ENCODE peak calls at places on chromosomes 6 and 20, in eight cellular contexts. One of them, this sample, is unnamed.
A peak's percentile ranks its signal among the peaks of the same experiment; 100 is the strongest.

GRCh38 chr6:156943167-156943566 is 166.0 kb downstream of the ARID1B start:
- DNase-seq in transverse colon: no peak
- DNase-seq in tibial nerve: no peak
- DNase-seq in esophagus squamous epithelium: no peak
- DNase-seq in K562: no peak
- DNase-seq in ovary: no peak
- DNase-seq in sigmoid colon: no peak
- DNase-seq in prostate gland: no peak
- DNase-seq in this sample: no peak

GRCh38 chr6:170575250-170575649 is 9.2 kb downstream of the PDCD2 start:
- DNase-seq in transverse colon: no peak
- DNase-seq in tibial nerve: no peak
- DNase-seq in esophagus squamous epithelium: no peak
- DNase-seq in K562: peak; percentile 39
- DNase-seq in ovary: no peak
- DNase-seq in sigmoid colon: no peak
- DNase-seq in prostate gland: no peak
- DNase-seq in this sample: peak; percentile 16

GRCh38 chr6:37522836-37523235 is 23.1 kb upstream of the CCDC167 start:
- DNase-seq in transverse colon: no peak
- DNase-seq in tibial nerve: no peak
- DNase-seq in esophagus squamous epithelium: no peak
- DNase-seq in K562: no peak
- DNase-seq in ovary: no peak
- DNase-seq in sigmoid colon: no peak
- DNase-seq in prostate gland: no peak
- DNase-seq in this sample: no peak

GRCh38 chr6:2158596-2159271 is 86.7 kb downstream of the GMDS start:
- DNase-seq in transverse colon: no peak
- DNase-seq in tibial nerve: no peak
- DNase-seq in esophagus squamous epithelium: no peak
- DNase-seq in K562: peak; percentile 75
- DNase-seq in ovary: no peak
- DNase-seq in sigmoid colon: no peak
- DNase-seq in prostate gland: no peak
- DNase-seq in this sample: peak; percentile 51

GRCh38 chr6:40763001-40763400 is 175.8 kb upstream of the LRFN2 start:
- DNase-seq in transverse colon: peak; percentile 68
- DNase-seq in tibial nerve: no peak
- DNase-seq in esophagus squamous epithelium: no peak
- DNase-seq in K562: no peak
- DNase-seq in ovary: no peak
- DNase-seq in sigmoid colon: no peak
- DNase-seq in prostate gland: no peak
- DNase-seq in this sample: no peak

GRCh38 chr6:131911951-131912350 is 39.2 kb downstream of the CCN2 start:
- DNase-seq in transverse colon: no peak
- DNase-seq in tibial nerve: no peak
- DNase-seq in esophagus squamous epithelium: no peak
- DNase-seq in K562: no peak
- DNase-seq in ovary: no peak
- DNase-seq in sigmoid colon: no peak
- DNase-seq in prostate gland: no peak
- DNase-seq in this sample: no peak

GRCh38 chr20:9555781-9556180 is 41.4 kb downstream of the LAMP5 start:
- DNase-seq in transverse colon: no peak
- DNase-seq in tibial nerve: no peak
- DNase-seq in esophagus squamous epithelium: no peak
- DNase-seq in K562: no peak
- DNase-seq in ovary: no peak
- DNase-seq in sigmoid colon: no peak
- DNase-seq in prostate gland: no peak
- DNase-seq in this sample: no peak

GRCh38 chr20:18637296-18637695 is 49.4 kb downstream of the DTD1 start:
- DNase-seq in transverse colon: no peak
- DNase-seq in tibial nerve: no peak
- DNase-seq in esophagus squamous epithelium: no peak
- DNase-seq in K562: no peak
- DNase-seq in ovary: no peak
- DNase-seq in sigmoid colon: no peak
- DNase-seq in prostate gland: no peak
- DNase-seq in this sample: no peak

GRCh38 chr20:48224531-48224930 is 439.2 kb upstream of the SULF2 start:
- DNase-seq in transverse colon: no peak
- DNase-seq in tibial nerve: no peak
- DNase-seq in esophagus squamous epithelium: no peak
- DNase-seq in K562: no peak
- DNase-seq in ovary: no peak
- DNase-seq in sigmoid colon: no peak
- DNase-seq in prostate gland: no peak
- DNase-seq in this sample: no peak

GRCh38 chr6:169188051-169188863 is 65.4 kb downstream of the THBS2 start:
- DNase-seq in transverse colon: no peak
- DNase-seq in tibial nerve: no peak
- DNase-seq in esophagus squamous epithelium: no peak
- DNase-seq in K562: no peak
- DNase-seq in ovary: no peak
- DNase-seq in sigmoid colon: no peak
- DNase-seq in prostate gland: no peak
- DNase-seq in this sample: no peak

GRCh38 chr6:37258405-37258704 is 411 bp upstream of the TMEM217 start:
- DNase-seq in transverse colon: no peak
- DNase-seq in tibial nerve: no peak
- DNase-seq in esophagus squamous epithelium: no peak
- DNase-seq in K562: no peak
- DNase-seq in ovary: no peak
- DNase-seq in sigmoid colon: no peak
- DNase-seq in prostate gland: no peak
- DNase-seq in this sample: no peak

GRCh38 chr20:7693761-7694160 is 246.5 kb downstream of the HAO1 start:
- DNase-seq in transverse colon: no peak
- DNase-seq in tibial nerve: no peak
- DNase-seq in esophagus squamous epithelium: no peak
- DNase-seq in K562: no peak
- DNase-seq in ovary: no peak
- DNase-seq in sigmoid colon: no peak
- DNase-seq in prostate gland: no peak
- DNase-seq in this sample: no peak

GRCh38 chr6:36242161-36242560 is 27.7 kb upstream of the PNPLA1 start:
- DNase-seq in transverse colon: no peak
- DNase-seq in tibial nerve: no peak
- DNase-seq in esophagus squamous epithelium: no peak
- DNase-seq in K562: no peak
- DNase-seq in ovary: no peak
- DNase-seq in sigmoid colon: no peak
- DNase-seq in prostate gland: no peak
- DNase-seq in this sample: no peak

GRCh38 chr6:143556529-143556928 is 45.0 kb upstream of the FUCA2 start:
- DNase-seq in transverse colon: no peak
- DNase-seq in tibial nerve: no peak
- DNase-seq in esophagus squamous epithelium: no peak
- DNase-seq in K562: no peak
- DNase-seq in ovary: no peak
- DNase-seq in sigmoid colon: no peak
- DNase-seq in prostate gland: no peak
- DNase-seq in this sample: no peak

GRCh38 chr20:62752671-62753501 is 43.4 kb upstream of the MRGBP start:
- DNase-seq in transverse colon: no peak
- DNase-seq in tibial nerve: no peak
- DNase-seq in esophagus squamous epithelium: no peak
- DNase-seq in K562: no peak
- DNase-seq in ovary: no peak
- DNase-seq in sigmoid colon: no peak
- DNase-seq in prostate gland: no peak
- DNase-seq in this sample: no peak

GRCh38 chr20:1323256-1323655 is 5.7 kb downstream of the SDCBP2 start:
- DNase-seq in transverse colon: no peak
- DNase-seq in tibial nerve: no peak
- DNase-seq in esophagus squamous epithelium: no peak
- DNase-seq in K562: no peak
- DNase-seq in ovary: no peak
- DNase-seq in sigmoid colon: peak; percentile 42
- DNase-seq in prostate gland: no peak
- DNase-seq in this sample: no peak

GRCh38 chr6:56521454-56521853 is 121.2 kb downstream of the DST start:
- DNase-seq in transverse colon: no peak
- DNase-seq in tibial nerve: no peak
- DNase-seq in esophagus squamous epithelium: no peak
- DNase-seq in K562: no peak
- DNase-seq in ovary: no peak
- DNase-seq in sigmoid colon: no peak
- DNase-seq in prostate gland: no peak
- DNase-seq in this sample: no peak

GRCh38 chr6:81515562-81516453 is 236.7 kb downstream of the TENT5A start:
- DNase-seq in transverse colon: no peak
- DNase-seq in tibial nerve: no peak
- DNase-seq in esophagus squamous epithelium: no peak
- DNase-seq in K562: no peak
- DNase-seq in ovary: no peak
- DNase-seq in sigmoid colon: no peak
- DNase-seq in prostate gland: no peak
- DNase-seq in this sample: no peak

GRCh38 chr20:5072756-5073153 is 47.0 kb downstream of the PCNA start:
- DNase-seq in transverse colon: no peak
- DNase-seq in tibial nerve: no peak
- DNase-seq in esophagus squamous epithelium: no peak
- DNase-seq in K562: no peak
- DNase-seq in ovary: no peak
- DNase-seq in sigmoid colon: no peak
- DNase-seq in prostate gland: no peak
- DNase-seq in this sample: no peak

GRCh38 chr20:5070081-5070480 is 49.7 kb downstream of the PCNA start:
- DNase-seq in transverse colon: no peak
- DNase-seq in tibial nerve: no peak
- DNase-seq in esophagus squamous epithelium: no peak
- DNase-seq in K562: no peak
- DNase-seq in ovary: no peak
- DNase-seq in sigmoid colon: no peak
- DNase-seq in prostate gland: no peak
- DNase-seq in this sample: no peak

GRCh38 chr20:5074050-5074674 is 45.6 kb downstream of the PCNA start:
- DNase-seq in transverse colon: no peak
- DNase-seq in tibial nerve: no peak
- DNase-seq in esophagus squamous epithelium: no peak
- DNase-seq in K562: no peak
- DNase-seq in ovary: no peak
- DNase-seq in sigmoid colon: no peak
- DNase-seq in prostate gland: no peak
- DNase-seq in this sample: no peak

GRCh38 chr20:5070570-5070969 is 49.2 kb downstream of the PCNA start:
- DNase-seq in transverse colon: no peak
- DNase-seq in tibial nerve: no peak
- DNase-seq in esophagus squamous epithelium: no peak
- DNase-seq in K562: no peak
- DNase-seq in ovary: no peak
- DNase-seq in sigmoid colon: no peak
- DNase-seq in prostate gland: no peak
- DNase-seq in this sample: no peak

GRCh38 chr20:5073154-5074049 is 46.4 kb downstream of the PCNA start:
- DNase-seq in transverse colon: peak; percentile 93
- DNase-seq in tibial nerve: peak; percentile 84
- DNase-seq in esophagus squamous epithelium: no peak
- DNase-seq in K562: no peak
- DNase-seq in ovary: peak; percentile 74
- DNase-seq in sigmoid colon: peak; percentile 91
- DNase-seq in prostate gland: peak; percentile 96
- DNase-seq in this sample: peak; percentile 48
- TF ChIP-seq POLR2A in transverse colon: no peak
- TF ChIP-seq POLR2A in tibial nerve: no peak
- TF ChIP-seq POLR2A in esophagus squamous epithelium: no peak
- TF ChIP-seq POLR2A in K562: no peak
- TF ChIP-seq POLR2A in ovary: no peak
- TF ChIP-seq POLR2A in sigmoid colon: no peak
- TF ChIP-seq POLR2A in prostate gland: no peak
- TF ChIP-seq POLR2A in this sample: no peak

DNA sequence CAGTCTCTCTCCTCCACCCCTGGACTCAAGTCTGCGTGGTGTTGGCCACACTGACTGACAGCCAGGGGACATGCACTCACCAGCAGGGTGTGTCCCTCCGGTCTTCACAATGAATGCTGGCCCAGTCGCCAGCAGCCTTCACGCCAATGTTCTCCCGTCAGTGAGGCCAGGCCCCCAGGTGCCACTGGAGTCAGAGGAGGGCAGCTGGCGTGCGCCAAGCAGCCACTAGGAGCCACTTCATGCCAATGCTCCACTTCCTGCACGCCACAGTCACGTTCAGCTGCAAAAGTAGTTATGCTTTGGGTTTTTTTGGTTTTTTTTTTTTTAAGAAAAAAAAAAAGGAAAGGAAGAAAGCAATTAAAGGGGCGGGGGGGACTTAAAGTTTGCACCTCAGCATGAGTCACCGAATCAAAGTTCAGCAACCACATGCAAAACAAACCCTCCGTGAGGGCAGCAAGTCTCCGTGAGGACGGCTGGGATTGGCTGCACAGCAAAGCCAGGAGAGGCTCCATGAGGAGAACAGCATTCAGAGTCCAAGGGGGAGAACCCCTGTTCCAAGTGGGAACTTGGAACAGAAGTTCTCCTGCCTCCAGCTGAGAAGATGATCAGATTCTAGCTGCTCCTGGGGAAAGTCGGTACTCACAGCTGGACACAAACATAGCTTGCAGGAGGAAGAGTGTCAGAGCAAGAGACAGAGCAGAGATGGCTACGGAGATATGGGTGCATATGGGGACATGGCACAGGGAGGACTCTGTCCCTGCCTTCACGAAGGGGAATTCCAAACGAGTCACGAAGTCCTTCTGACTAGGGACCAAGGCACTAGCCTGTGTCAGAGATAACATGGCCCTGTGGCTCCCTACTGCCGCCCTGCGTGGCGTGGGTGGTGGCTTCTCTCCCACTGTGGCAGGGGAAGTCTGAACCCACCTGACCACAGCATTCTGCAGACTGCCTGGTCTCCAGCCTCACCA is at the start of gene ZC3H12D:
- DNase-seq in transverse colon: peak; percentile 84
- DNase-seq in tibial nerve: no peak
- DNase-seq in esophagus squamous epithelium: no peak
- DNase-seq in K562: no peak
- DNase-seq in ovary: no peak
- DNase-seq in sigmoid colon: peak; percentile 68
- DNase-seq in prostate gland: no peak
- DNase-seq in this sample: peak; percentile 22
- TF ChIP-seq POLR2A in transverse colon: peak; percentile 47
- TF ChIP-seq POLR2A in tibial nerve: no peak
- TF ChIP-seq POLR2A in esophagus squamous epithelium: no peak
- TF ChIP-seq POLR2A in K562: no peak
- TF ChIP-seq POLR2A in ovary: no peak
- TF ChIP-seq POLR2A in sigmoid colon: no peak
- TF ChIP-seq POLR2A in prostate gland: no peak
- TF ChIP-seq POLR2A in this sample: no peak

GRCh38 chr6:129238991-129239390 is 356.1 kb downstream of the LAMA2 start:
- DNase-seq in transverse colon: no peak
- DNase-seq in tibial nerve: no peak
- DNase-seq in esophagus squamous epithelium: no peak
- DNase-seq in K562: no peak
- DNase-seq in ovary: no peak
- DNase-seq in sigmoid colon: no peak
- DNase-seq in prostate gland: no peak
- DNase-seq in this sample: no peak
- TF ChIP-seq POLR2A in transverse colon: no peak
- TF ChIP-seq POLR2A in tibial nerve: no peak
- TF ChIP-seq POLR2A in esophagus squamous epithelium: no peak
- TF ChIP-seq POLR2A in K562: no peak
- TF ChIP-seq POLR2A in ovary: no peak
- TF ChIP-seq POLR2A in sigmoid colon: no peak
- TF ChIP-seq POLR2A in prostate gland: no peak
- TF ChIP-seq POLR2A in this sample: no peak

GRCh38 chr20:64062596-64063388 is at the start of gene TCEA2:
- DNase-seq in transverse colon: peak; percentile 97
- DNase-seq in tibial nerve: peak; percentile 94
- DNase-seq in esophagus squamous epithelium: peak; percentile 70
- DNase-seq in K562: peak; percentile 94
- DNase-seq in ovary: peak; percentile 98
- DNase-seq in sigmoid colon: peak; percentile 98
- DNase-seq in prostate gland: peak; percentile 97
- DNase-seq in this sample: peak; percentile 93
- TF ChIP-seq POLR2A in transverse colon: peak; percentile 73
- TF ChIP-seq POLR2A in tibial nerve: peak; percentile 36
- TF ChIP-seq POLR2A in esophagus squamous epithelium: no peak
- TF ChIP-seq POLR2A in K562: peak; percentile 84
- TF ChIP-seq POLR2A in ovary: peak; percentile 63
- TF ChIP-seq POLR2A in sigmoid colon: peak; percentile 82
- TF ChIP-seq POLR2A in prostate gland: peak; percentile 81
- TF ChIP-seq POLR2A in this sample: peak; percentile 55

This sample was measured in erythroblast.